ENCODE peak calls at places on chromosomes 16 and 17, in nine cellular contexts. J is GM23248; F is pancreas; Y is heart right ventricle; M is Peyer's patch; I is CD8-positive, alpha-beta memory T cell; G is adipocyte; T is neural progenitor cell; W is H9. S is an unnamed sample. For H3K4me1, the result is how much of the 10 kb centered on the place peaks cover.

GRCh38 chr16:57807252-57807967 is 5.1 kb upstream of the KIFC3 start:
- DNase-seq in J (peak), F (no peak), Y (no peak), M (peak), I (no peak), G (no peak), T (no peak), W (no peak), S (no peak)

GRCh38 chr17:21275047-21275578 is 9.4 kb upstream of the MAP2K3 start:
- DNase-seq in J (no peak), F (no peak), Y (no peak), M (no peak), I (no peak), G (no peak), T (peak), W (no peak), S (no peak)

GRCh38 chr17:74134991-74135390 is 68.5 kb upstream of the RPL38 start:
- DNase-seq in J (no peak), F (no peak), Y (no peak), M (no peak), I (no peak), G (no peak), T (no peak), W (peak), S (no peak)

GRCh38 chr17:75295220-75296158 is 6.3 kb upstream of the SLC25A19 start:
- DNase-seq in J (no peak), F (no peak), Y (no peak), M (no peak), I (no peak), G (no peak), T (no peak), W (no peak), S (no peak)

GRCh38 chr17:27499451-27500265 is 43.4 kb downstream of the KSR1 start:
- DNase-seq in J (no peak), F (no peak), Y (no peak), M (peak), I (no peak), G (no peak), T (no peak), W (no peak), S (no peak)

GRCh38 chr17:34765291-34765690 is 185.9 kb downstream of the TMEM132E start:
- DNase-seq in J (no peak), F (no peak), Y (no peak), M (no peak), I (no peak), G (no peak), T (no peak), W (peak), S (no peak)

GRCh38 chr17:70563301-70563820 is 394.0 kb downstream of the KCNJ2 start:
- DNase-seq in J (no peak), F (no peak), Y (peak), M (no peak), I (no peak), G (peak), T (no peak), W (no peak), S (no peak)

GRCh38 chr17:17191961-17192381 is 14.2 kb downstream of the PLD6 start:
- DNase-seq in J (no peak), F (no peak), Y (no peak), M (no peak), I (no peak), G (no peak), T (no peak), W (no peak), S (no peak)

GRCh38 chr16:84718-85452 is 6.9 kb downstream of the MPG start:
- DNase-seq in J (peak), F (no peak), Y (peak), M (no peak), I (peak), G (peak), T (no peak), W (no peak), S (no peak)

GRCh38 chr17:4485676-4486646 is 12.7 kb upstream of the SPNS2 start:
- DNase-seq in J (no peak), F (no peak), Y (no peak), M (no peak), I (peak), G (no peak), T (no peak), W (no peak), S (peak)

GRCh38 chr16:85991856-85992255 is 92.9 kb downstream of the IRF8 start:
- DNase-seq in J (no peak), F (no peak), Y (no peak), M (no peak), I (no peak), G (no peak), T (no peak), W (no peak), S (no peak)

GRCh38 chr17:38750312-38751121 is 2.0 kb upstream of the PSMB3 start:
- DNase-seq in J (peak), F (peak), Y (no peak), M (no peak), I (peak), G (peak), T (peak), W (no peak), S (no peak)

GRCh38 chr17:36824678-36825091 is 112.6 kb upstream of the LHX1 start:
- DNase-seq in J (peak), F (no peak), Y (no peak), M (no peak), I (no peak), G (no peak), T (no peak), W (no peak), S (no peak)

GRCh38 chr17:5115673-5116651 is at the start of gene USP6:
- DNase-seq in J (peak), F (peak), Y (peak), M (no peak), I (no peak), G (peak), T (no peak), W (peak), S (no peak)

GRCh38 chr17:64773836-64774761 is 112.0 kb upstream of the SMURF2 start:
- DNase-seq in J (peak), F (peak), Y (no peak), M (peak), I (no peak), G (peak), T (peak), W (peak), S (no peak)

GRCh38 chr16:68668266-68668665 is 23.2 kb downstream of the CDH3 start:
- DNase-seq in J (peak), F (no peak), Y (no peak), M (no peak), I (no peak), G (no peak), T (no peak), W (no peak), S (no peak)

GRCh38 chr16:11128211-11129123 is 127.5 kb downstream of the SOCS1 start:
- DNase-seq in J (peak), F (no peak), Y (peak), M (no peak), I (no peak), G (peak), T (no peak), W (peak), S (no peak)

GRCh38 chr17:66272699-66273390 is 29.6 kb upstream of the PRKCA start:
- DNase-seq in J (peak), F (no peak), Y (no peak), M (no peak), I (no peak), G (peak), T (no peak), W (no peak), S (no peak)

GRCh38 chr17:78241277-78242023 is 10.0 kb downstream of the TMEM235 start:
- DNase-seq in J (peak), F (no peak), Y (no peak), M (no peak), I (no peak), G (no peak), T (no peak), W (peak), S (no peak)

GRCh38 chr16:2211923-2212347 is 1.3 kb upstream of the BRICD5 start:
- DNase-seq in J (no peak), F (no peak), Y (no peak), M (no peak), I (no peak), G (no peak), T (no peak), W (no peak), S (no peak)

DNA sequence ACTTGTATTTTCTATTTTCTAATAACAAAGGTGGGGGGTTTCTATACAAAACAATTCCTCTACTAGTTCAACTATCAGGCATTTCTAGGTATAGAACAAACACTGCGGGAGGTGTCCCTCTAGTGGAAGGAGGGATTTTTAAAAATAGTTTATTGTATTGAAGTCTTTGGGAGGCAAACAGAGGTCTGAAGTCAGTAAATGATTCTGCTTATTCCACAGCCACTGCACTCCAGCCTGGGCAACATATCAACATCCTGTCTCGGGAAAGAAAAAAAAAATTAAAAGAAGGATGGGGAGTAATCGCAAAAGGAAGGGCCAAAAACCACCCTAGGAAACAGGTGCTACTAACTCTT is 648 bp upstream of the ERCC4 start:
- DNase-seq in J (peak), F (no peak), Y (no peak), M (no peak), I (no peak), G (peak), T (peak), W (no peak), S (peak)
- H3K4me1 ChIP-seq in J (under half), F (under half), Y (under half), M (under half), I (under half), G (under half), T (under half), W (under half), S (under half)

GRCh38 chr17:2084129-2084765 is 29.3 kb downstream of the HIC1 start:
- DNase-seq in J (peak), F (no peak), Y (peak), M (peak), I (no peak), G (peak), T (no peak), W (no peak), S (no peak)
- H3K4me1 ChIP-seq in J (half or more), F (under half), Y (half or more), M (under half), I (under half), G (half or more), T (under half), W (under half), S (under half)

GRCh38 chr16:66516172-66516807 is 33.6 kb downstream of the TK2 start:
- DNase-seq in J (peak), F (no peak), Y (no peak), M (no peak), I (no peak), G (no peak), T (no peak), W (no peak), S (no peak)
- H3K4me1 ChIP-seq in J (under half), F (under half), Y (half or more), M (under half), I (half or more), G (under half), T (under half), W (under half), S (half or more)

DNA sequence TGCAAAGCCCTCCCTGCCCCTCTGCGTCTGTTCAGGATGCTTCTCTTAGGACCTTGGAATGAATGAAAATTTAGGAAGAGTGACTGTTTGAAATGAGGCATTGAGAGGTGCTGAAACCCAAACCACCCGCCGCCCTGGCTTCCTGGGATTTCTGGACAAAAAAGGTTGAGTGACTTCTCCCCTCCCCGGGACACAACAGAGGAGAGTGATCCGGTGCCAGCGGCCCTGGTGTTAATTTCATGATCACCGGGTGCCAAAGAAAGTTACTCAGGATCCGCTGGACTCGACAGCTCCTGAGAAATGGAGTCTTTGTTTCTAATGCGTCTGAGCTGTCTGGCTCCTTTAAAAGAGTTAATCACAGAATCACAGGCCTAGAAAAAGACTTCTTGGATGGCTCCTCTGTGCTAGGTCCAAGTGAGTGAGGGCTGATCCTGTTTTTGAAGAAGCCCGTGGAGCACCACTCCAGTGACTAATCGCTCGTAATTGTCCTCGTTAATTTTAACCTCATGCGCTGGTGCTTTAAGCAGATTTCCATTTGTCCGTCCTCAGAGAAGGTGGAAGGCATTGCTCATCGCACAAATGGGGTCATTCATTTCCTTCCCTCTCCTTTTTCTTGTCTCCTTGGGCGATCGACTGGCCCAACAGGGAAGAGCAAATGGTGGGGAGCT is 144.4 kb upstream of the ZFHX3 start:
- DNase-seq in J (peak), F (no peak), Y (no peak), M (no peak), I (no peak), G (no peak), T (peak), W (no peak), S (no peak)
- H3K4me1 ChIP-seq in J (under half), F (under half), Y (under half), M (under half), I (under half), G (under half), T (under half), W (under half), S (under half)

GRCh38 chr16:25257504-25257955 is at the start of gene ZKSCAN2:
- DNase-seq in J (peak), F (peak), Y (peak), M (peak), I (peak), G (peak), T (peak), W (peak), S (peak)
- H3K4me1 ChIP-seq in J (under half), F (under half), Y (under half), M (under half), I (under half), G (under half), T (under half), W (under half), S (under half)

DNA sequence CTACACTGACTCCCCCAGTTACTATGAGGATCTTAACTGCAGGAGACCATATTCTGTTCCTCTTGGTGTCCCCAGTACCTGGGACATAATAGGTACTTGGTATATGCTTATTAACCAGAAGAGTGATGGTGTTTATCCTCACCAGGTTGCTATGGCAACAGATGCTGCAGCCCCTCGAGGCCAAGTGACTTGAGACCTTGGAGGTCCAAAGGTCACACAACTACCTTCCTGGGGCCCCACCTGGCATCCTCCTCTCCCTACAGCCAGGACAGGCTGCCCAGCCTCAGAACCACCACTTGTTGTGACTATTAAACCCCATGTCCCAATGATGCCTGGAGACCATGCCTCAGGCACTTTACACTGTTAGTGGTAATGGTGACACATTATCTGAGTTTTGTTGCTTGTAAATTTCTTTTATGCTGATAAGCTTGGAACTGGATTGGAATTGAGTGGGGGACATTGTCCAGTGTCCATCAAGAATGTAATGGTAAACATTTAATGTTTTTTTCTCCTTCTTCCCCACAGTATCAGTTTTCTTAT is 189.4 kb downstream of the CCDC182 start:
- DNase-seq in J (no peak), F (no peak), Y (no peak), M (no peak), I (no peak), G (no peak), T (no peak), W (no peak), S (no peak)
- H3K4me1 ChIP-seq in J (under half), F (under half), Y (under half), M (under half), I (under half), G (under half), T (half or more), W (under half), S (under half)

GRCh38 chr16:69727916-69728270 is 1.5 kb upstream of the NQO1 start:
- DNase-seq in J (no peak), F (peak), Y (no peak), M (no peak), I (no peak), G (no peak), T (no peak), W (no peak), S (no peak)
- H3K4me1 ChIP-seq in J (under half), F (under half), Y (under half), M (under half), I (under half), G (under half), T (under half), W (under half), S (under half)

DNA sequence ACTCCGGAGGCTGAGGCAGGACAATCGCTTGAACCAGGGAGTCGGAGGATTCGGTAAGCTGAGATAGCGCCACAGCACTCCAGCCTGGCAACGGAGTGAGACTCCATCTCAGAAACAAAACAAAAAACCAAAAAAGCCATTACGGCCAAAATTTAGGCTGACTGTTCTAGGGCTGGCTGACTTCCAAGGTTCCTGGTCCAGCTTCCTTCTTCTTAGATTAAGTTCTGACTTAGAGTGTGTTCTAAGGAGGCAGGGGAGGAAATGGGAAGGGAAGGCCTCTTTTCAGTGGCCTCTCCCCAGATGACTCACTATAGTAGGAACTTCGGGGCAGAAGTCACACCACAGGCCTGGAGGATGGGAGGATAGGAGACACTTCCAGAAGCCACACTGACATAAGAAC is 27.7 kb upstream of the CLEC18B start:
- DNase-seq in J (peak), F (no peak), Y (peak), M (peak), I (no peak), G (peak), T (no peak), W (no peak), S (no peak)
- H3K4me1 ChIP-seq in J (under half), F (under half), Y (under half), M (under half), I (under half), G (under half), T (under half), W (under half), S (under half)

GRCh38 chr17:8372422-8372821 is 4.1 kb downstream of the KRABD2 start:
- DNase-seq in J (no peak), F (no peak), Y (no peak), M (no peak), I (no peak), G (no peak), T (no peak), W (no peak), S (no peak)

GRCh38 chr17:8375738-8376259 is 705 bp downstream of the KRABD2 start:
- DNase-seq in J (peak), F (no peak), Y (no peak), M (no peak), I (no peak), G (peak), T (peak), W (no peak), S (no peak)

GRCh38 chr17:8369944-8370343 is 6.6 kb downstream of the KRABD2 start:
- DNase-seq in J (no peak), F (no peak), Y (no peak), M (no peak), I (no peak), G (no peak), T (no peak), W (no peak), S (no peak)

GRCh38 chr17:8376302-8377067 is at the start of gene KRABD2:
- DNase-seq in J (peak), F (peak), Y (peak), M (peak), I (peak), G (peak), T (peak), W (peak), S (peak)

GRCh38 chr17:8371786-8372185 is 4.7 kb downstream of the KRABD2 start:
- DNase-seq in J (no peak), F (no peak), Y (no peak), M (no peak), I (no peak), G (no peak), T (no peak), W (no peak), S (no peak)
- H3K4me1 ChIP-seq in J (under half), F (under half), Y (under half), M (under half), I (under half), G (under half), T (under half), W (under half), S (under half)

GRCh38 chr17:82315703-82316358 is 1.6 kb downstream of the CD7 start:
- DNase-seq in J (no peak), F (no peak), Y (no peak), M (no peak), I (peak), G (no peak), T (peak), W (no peak), S (peak)

GRCh38 chr17:82311971-82312370 is 5.4 kb downstream of the CD7 start:
- DNase-seq in J (no peak), F (no peak), Y (no peak), M (no peak), I (no peak), G (no peak), T (no peak), W (no peak), S (no peak)

GRCh38 chr17:82314012-82314720 is 3.2 kb downstream of the CD7 start:
- DNase-seq in J (no peak), F (no peak), Y (no peak), M (no peak), I (no peak), G (no peak), T (no peak), W (no peak), S (no peak)

GRCh38 chr17:82314721-82315605 is 2.4 kb downstream of the CD7 start:
- DNase-seq in J (no peak), F (no peak), Y (no peak), M (no peak), I (no peak), G (no peak), T (no peak), W (no peak), S (no peak)

DNA sequence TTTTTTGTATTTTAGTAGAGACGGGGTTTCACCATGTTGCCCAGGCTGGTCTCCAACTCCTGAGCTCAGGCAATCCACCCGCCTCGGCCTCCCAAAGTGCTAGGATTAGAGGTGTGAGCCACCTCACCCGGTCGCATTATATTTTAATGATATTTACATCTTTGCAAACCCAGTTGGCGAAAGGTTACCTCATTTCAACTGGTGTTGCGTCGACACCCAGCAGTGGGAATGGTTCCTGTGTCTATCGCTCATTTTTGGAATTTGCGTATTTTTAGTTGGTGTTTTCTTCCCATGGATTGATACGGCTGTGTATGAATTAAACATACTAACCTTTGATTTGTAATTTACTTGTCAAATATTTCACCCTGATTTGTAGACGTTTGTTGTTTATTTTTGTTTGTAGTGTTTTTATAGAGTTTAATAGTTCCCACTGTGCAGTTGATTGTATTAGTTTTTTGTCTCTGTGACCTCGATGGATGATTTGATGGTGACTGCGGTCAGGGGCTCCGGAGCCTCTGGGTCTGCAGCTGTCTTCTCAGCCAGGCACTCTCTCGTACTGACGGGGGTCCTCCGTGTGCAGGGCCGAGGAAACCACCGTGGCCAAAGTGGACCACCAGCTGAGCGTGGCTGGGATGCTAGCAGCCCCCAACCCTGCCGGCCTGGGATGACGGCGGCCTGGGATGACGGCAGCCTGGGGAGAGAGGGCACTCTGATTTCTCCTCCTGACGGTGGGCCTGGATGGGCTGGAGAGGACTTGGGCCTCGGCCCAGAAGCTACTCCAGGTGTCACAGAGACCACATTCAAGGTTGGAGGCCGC is 4.0 kb downstream of the CD7 start:
- DNase-seq in J (no peak), F (no peak), Y (no peak), M (no peak), I (no peak), G (no peak), T (no peak), W (no peak), S (no peak)
- H3K4me1 ChIP-seq in J (under half), F (under half), Y (under half), M (under half), I (under half), G (under half), T (under half), W (under half), S (under half)